ENCODE peak calls at places on chromosomes 12 and 14, in five cellular contexts. K, G, S, B and E are unnamed samples.

GRCh38 chr12:107126688-107127481 is 33.5 kb upstream of the CRY1 start:
- DNase-seq in S (no peak), B (no peak), K (no peak), G (no peak), E (no peak)

GRCh38 chr14:105525861-105526780 is at the start of gene TMEM121:
- DNase-seq in K (no peak), B (no peak), G (peak), S (no peak), E (no peak)

GRCh38 chr12:81819991-81820633 is 61.0 kb upstream of the PPFIA2 start:
- DNase-seq in S (no peak), G (no peak), B (no peak), K (no peak), E (no peak)

GRCh38 chr12:100114574-100114973 is 28.1 kb downstream of the BLTP3B start:
- DNase-seq in B (no peak), S (no peak), G (no peak), K (no peak), E (no peak)

GRCh38 chr12:77995436-77996167 is 164.9 kb downstream of the NAV3 start:
- DNase-seq in S (no peak), K (peak), B (no peak), G (no peak), E (no peak)

GRCh38 chr12:3354586-3354985 is 136.4 kb upstream of the PRMT8 start:
- DNase-seq in S (no peak), K (no peak), G (no peak), B (no peak), E (no peak)

GRCh38 chr12:14993537-14994266 is 20.9 kb downstream of the PDE6H start:
- DNase-seq in B (no peak), G (no peak), S (no peak), K (no peak), E (no peak)

GRCh38 chr12:71872401-71872800 is 32.8 kb downstream of the TBC1D15 start:
- DNase-seq in S (no peak), B (no peak), K (no peak), G (no peak), E (no peak)

GRCh38 chr12:92597118-92597517 is 105.7 kb upstream of the PLEKHG7 start:
- DNase-seq in S (no peak), G (no peak), B (no peak), K (no peak), E (no peak)

GRCh38 chr12:123057505-123058265 is 77.2 kb downstream of the ARL6IP4 start:
- DNase-seq in K (no peak), S (no peak), G (no peak), B (no peak), E (no peak)
- TF ChIP-seq SUZ12 in K (no peak), S (no peak), G (no peak), B (no peak), E (no peak)

GRCh38 chr14:68695326-68695768 is 97.5 kb downstream of the ZFP36L1 start:
- DNase-seq in G (no peak), S (no peak), K (peak), B (no peak), E (peak)

GRCh38 chr14:68693926-68694325 is 98.9 kb downstream of the ZFP36L1 start:
- DNase-seq in G (no peak), B (no peak), S (no peak), K (no peak), E (no peak)

GRCh38 chr14:68692916-68693771 is 99.7 kb downstream of the ZFP36L1 start:
- DNase-seq in B (no peak), S (no peak), G (no peak), K (no peak), E (no peak)

GRCh38 chr14:68695871-68696665 is 96.8 kb downstream of the ZFP36L1 start:
- DNase-seq in K (no peak), G (no peak), B (no peak), S (no peak), E (no peak)

GRCh38 chr14:68694516-68695235 is 98.2 kb downstream of the ZFP36L1 start:
- DNase-seq in K (no peak), S (no peak), B (no peak), G (no peak), E (no peak)
- TF ChIP-seq SUZ12 in K (no peak), S (no peak), B (no peak), G (no peak), E (no peak)

GRCh38 chr14:77618381-77618780 is 1.9 kb upstream of the SPTLC2 start:
- DNase-seq in S (no peak), B (no peak), K (no peak), G (no peak), E (no peak)

GRCh38 chr14:77623201-77623600 is 6.8 kb upstream of the SPTLC2 start:
- DNase-seq in K (no peak), B (no peak), G (no peak), S (no peak), E (no peak)

GRCh38 chr14:77620222-77620865 is 3.9 kb upstream of the SPTLC2 start:
- DNase-seq in K (no peak), G (no peak), S (no peak), B (no peak), E (no peak)

GRCh38 chr14:77625360-77625759 is 8.9 kb upstream of the SPTLC2 start:
- DNase-seq in S (no peak), G (no peak), K (no peak), B (no peak), E (no peak)

DNA sequence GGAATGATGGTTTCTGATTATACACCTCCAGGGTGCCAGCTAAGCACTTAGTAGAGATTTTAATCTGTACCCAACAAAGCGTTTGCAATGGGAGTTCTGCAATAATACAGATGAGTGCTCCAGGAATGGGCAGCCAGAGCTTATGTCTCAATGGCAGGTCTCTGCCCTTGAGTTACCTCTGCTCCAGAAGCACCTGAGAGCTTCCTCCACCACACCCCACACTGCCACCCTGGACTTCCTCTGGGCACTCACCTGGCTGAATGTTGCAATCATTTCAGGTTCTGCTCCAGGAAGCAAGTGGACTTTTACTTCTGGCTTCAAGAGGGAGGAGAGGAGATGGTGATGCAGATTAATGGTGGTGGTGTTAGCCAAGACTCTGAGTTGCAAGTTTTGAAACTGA is 6.1 kb upstream of the SPTLC2 start:
- DNase-seq in S (no peak), B (no peak), G (no peak), K (no peak), E (no peak)
- TF ChIP-seq SUZ12 in S (no peak), B (no peak), G (no peak), K (no peak), E (no peak)

GRCh38 chr14:74684444-74684843 is 28.4 kb downstream of the AREL1 start:
- DNase-seq in G (no peak), B (no peak), K (peak), S (no peak), E (no peak)

GRCh38 chr14:74686324-74686723 is 26.6 kb downstream of the AREL1 start:
- DNase-seq in B (no peak), K (no peak), S (no peak), G (no peak), E (no peak)

GRCh38 chr14:74685054-74685453 is 27.8 kb downstream of the AREL1 start:
- DNase-seq in B (no peak), K (no peak), G (no peak), S (no peak), E (no peak)

GRCh38 chr14:74683406-74683805 is 29.5 kb downstream of the AREL1 start:
- DNase-seq in G (no peak), K (no peak), B (no peak), S (no peak), E (no peak)

DNA sequence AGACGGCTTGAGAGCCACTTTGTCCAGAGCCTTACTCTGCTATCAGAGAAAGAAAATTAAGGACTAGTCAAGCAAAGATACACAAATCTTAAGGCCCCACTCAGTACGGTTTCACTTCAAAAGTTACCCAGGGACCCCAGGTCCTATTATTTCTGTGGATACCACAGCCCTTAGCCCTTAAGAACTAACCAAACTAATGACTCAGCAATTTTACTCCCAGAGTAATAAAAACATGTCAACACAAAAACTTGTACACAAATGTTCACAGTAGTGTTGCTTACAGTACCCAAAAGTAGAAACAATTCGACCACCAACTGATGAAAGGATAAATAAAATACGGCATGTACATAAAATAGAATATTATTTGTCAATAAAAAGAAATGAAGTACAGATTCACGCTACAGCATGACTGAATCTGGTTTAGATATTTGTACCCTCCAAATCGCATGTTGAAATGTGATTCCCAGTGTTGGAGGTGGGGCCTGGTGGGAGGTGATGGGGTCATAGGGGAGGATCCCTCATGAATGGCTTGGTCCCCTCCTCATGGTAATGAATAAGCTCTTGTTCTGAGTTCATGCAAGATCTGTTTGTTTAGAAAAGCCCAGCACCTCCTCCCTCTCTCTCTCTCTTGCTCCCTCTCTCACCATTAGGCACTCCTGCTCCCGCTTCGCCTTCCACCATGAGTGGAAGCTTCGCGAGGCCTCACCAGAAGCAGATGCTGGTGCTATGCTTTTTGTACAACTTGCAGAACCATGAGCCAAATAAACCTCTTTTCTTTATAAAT is 30.5 kb downstream of the AREL1 start:
- DNase-seq in B (no peak), S (no peak), G (no peak), K (no peak), E (peak)
- TF ChIP-seq SUZ12 in B (no peak), S (no peak), G (no peak), K (no peak), E (no peak)